ENCODE peak calls at places on chromosomes 16 and 17, in nine cellular contexts. One of them, this sample, is unnamed.
A peak's percentile ranks its signal among the peaks of the same experiment; 100 is the strongest.

GRCh38 chr17:35969558-35970442 is 11.5 kb downstream of the CCL16 start:
- DNase-seq in RWPE1: peak; percentile 66
- DNase-seq in HCT116: peak; percentile 76
- DNase-seq in tibial artery: peak; percentile 79
- DNase-seq in gastrocnemius medialis: peak; percentile 49
- DNase-seq in GM12865: peak; percentile 85
- DNase-seq in cardiac muscle cell: peak; percentile 88
- DNase-seq in foreskin fibroblast: peak; percentile 83
- DNase-seq in neural crest cell: peak; percentile 82
- DNase-seq in this sample: peak; percentile 89

GRCh38 chr17:50100921-50101345 is 5.8 kb downstream of the PDK2 start:
- DNase-seq in HCT116: no peak
- DNase-seq in foreskin fibroblast: peak; percentile 45
- DNase-seq in tibial artery: no peak
- DNase-seq in gastrocnemius medialis: peak; percentile 67
- DNase-seq in cardiac muscle cell: no peak
- DNase-seq in GM12865: no peak
- DNase-seq in RWPE1: no peak
- DNase-seq in neural crest cell: no peak
- DNase-seq in this sample: no peak

GRCh38 chr17:9935408-9935807 is 30.3 kb upstream of the RCVRN start:
- DNase-seq in GM12865: no peak
- DNase-seq in foreskin fibroblast: peak; percentile 15
- DNase-seq in RWPE1: no peak
- DNase-seq in gastrocnemius medialis: peak; percentile 35
- DNase-seq in HCT116: no peak
- DNase-seq in cardiac muscle cell: peak; percentile 29
- DNase-seq in neural crest cell: no peak
- DNase-seq in tibial artery: peak; percentile 75
- DNase-seq in this sample: no peak

GRCh38 chr17:45425125-45425983 is 7.3 kb downstream of the ARHGAP27 start:
- DNase-seq in gastrocnemius medialis: no peak
- DNase-seq in RWPE1: peak; percentile 89
- DNase-seq in GM12865: no peak
- DNase-seq in foreskin fibroblast: peak; percentile 78
- DNase-seq in neural crest cell: peak; percentile 39
- DNase-seq in tibial artery: no peak
- DNase-seq in cardiac muscle cell: peak; percentile 73
- DNase-seq in HCT116: peak; percentile 98
- DNase-seq in this sample: no peak

GRCh38 chr17:63365366-63366237 is 80.5 kb downstream of the CYB561 start:
- DNase-seq in gastrocnemius medialis: no peak
- DNase-seq in HCT116: no peak
- DNase-seq in foreskin fibroblast: no peak
- DNase-seq in neural crest cell: no peak
- DNase-seq in cardiac muscle cell: no peak
- DNase-seq in RWPE1: no peak
- DNase-seq in GM12865: no peak
- DNase-seq in tibial artery: no peak
- DNase-seq in this sample: no peak

GRCh38 chr17:51258756-51259573 is 884 bp downstream of the MBTD1 start:
- DNase-seq in cardiac muscle cell: peak; percentile 44
- DNase-seq in neural crest cell: no peak
- DNase-seq in GM12865: peak; percentile 20
- DNase-seq in RWPE1: peak; percentile 34
- DNase-seq in HCT116: no peak
- DNase-seq in foreskin fibroblast: peak; percentile 52
- DNase-seq in gastrocnemius medialis: peak; percentile 21
- DNase-seq in tibial artery: no peak
- DNase-seq in this sample: peak; percentile 32

GRCh38 chr17:52647411-52647810 is 488.9 kb upstream of the CA10 start:
- DNase-seq in tibial artery: no peak
- DNase-seq in neural crest cell: no peak
- DNase-seq in HCT116: no peak
- DNase-seq in cardiac muscle cell: no peak
- DNase-seq in foreskin fibroblast: no peak
- DNase-seq in RWPE1: no peak
- DNase-seq in gastrocnemius medialis: no peak
- DNase-seq in GM12865: no peak
- DNase-seq in this sample: no peak

GRCh38 chr17:146546-146945 is 9.2 kb downstream of the SCGB1C2 start:
- DNase-seq in tibial artery: peak; percentile 38
- DNase-seq in RWPE1: no peak
- DNase-seq in HCT116: no peak
- DNase-seq in neural crest cell: no peak
- DNase-seq in GM12865: no peak
- DNase-seq in foreskin fibroblast: no peak
- DNase-seq in cardiac muscle cell: no peak
- DNase-seq in gastrocnemius medialis: no peak
- DNase-seq in this sample: no peak

GRCh38 chr17:8698142-8699050 is 46.2 kb downstream of the CCDC42 start:
- DNase-seq in HCT116: no peak
- DNase-seq in RWPE1: no peak
- DNase-seq in GM12865: no peak
- DNase-seq in gastrocnemius medialis: no peak
- DNase-seq in foreskin fibroblast: peak; percentile 62
- DNase-seq in neural crest cell: no peak
- DNase-seq in cardiac muscle cell: peak; percentile 95
- DNase-seq in tibial artery: peak; percentile 83
- DNase-seq in this sample: no peak

GRCh38 chr16:3980311-3981111 is 100.0 kb upstream of the CREBBP start:
- DNase-seq in RWPE1: peak; percentile 39
- DNase-seq in foreskin fibroblast: peak; percentile 66
- DNase-seq in cardiac muscle cell: peak; percentile 74
- DNase-seq in tibial artery: no peak
- DNase-seq in HCT116: no peak
- DNase-seq in neural crest cell: no peak
- DNase-seq in GM12865: no peak
- DNase-seq in gastrocnemius medialis: no peak
- DNase-seq in this sample: no peak

GRCh38 chr17:70629902-70630301 is 460.6 kb downstream of the KCNJ2 start:
- DNase-seq in neural crest cell: no peak
- DNase-seq in foreskin fibroblast: peak; percentile 37
- DNase-seq in HCT116: no peak
- DNase-seq in GM12865: no peak
- DNase-seq in tibial artery: no peak
- DNase-seq in gastrocnemius medialis: no peak
- DNase-seq in cardiac muscle cell: peak; percentile 14
- DNase-seq in RWPE1: peak; percentile 36
- DNase-seq in this sample: peak; percentile 4

GRCh38 chr17:60641810-60642220 is 35.8 kb upstream of the BCAS3 start:
- DNase-seq in HCT116: peak; percentile 78
- DNase-seq in gastrocnemius medialis: peak; percentile 31
- DNase-seq in GM12865: peak; percentile 74
- DNase-seq in neural crest cell: peak; percentile 47
- DNase-seq in RWPE1: peak; percentile 46
- DNase-seq in tibial artery: peak; percentile 74
- DNase-seq in cardiac muscle cell: peak; percentile 87
- DNase-seq in foreskin fibroblast: peak; percentile 84
- DNase-seq in this sample: peak; percentile 58

GRCh38 chr17:37740861-37741260 is 4.0 kb downstream of the HNF1B start:
- DNase-seq in foreskin fibroblast: no peak
- DNase-seq in GM12865: no peak
- DNase-seq in cardiac muscle cell: no peak
- DNase-seq in tibial artery: no peak
- DNase-seq in HCT116: no peak
- DNase-seq in neural crest cell: no peak
- DNase-seq in RWPE1: no peak
- DNase-seq in gastrocnemius medialis: no peak
- DNase-seq in this sample: no peak

GRCh38 chr17:57404073-57404472 is 147.8 kb downstream of the MSI2 start:
- DNase-seq in foreskin fibroblast: no peak
- DNase-seq in HCT116: peak; percentile 18
- DNase-seq in gastrocnemius medialis: no peak
- DNase-seq in neural crest cell: no peak
- DNase-seq in tibial artery: no peak
- DNase-seq in GM12865: peak; percentile 37
- DNase-seq in cardiac muscle cell: no peak
- DNase-seq in RWPE1: no peak
- DNase-seq in this sample: peak; percentile 14
- TF ChIP-seq CTCF in foreskin fibroblast: no peak
- TF ChIP-seq CTCF in HCT116: peak; percentile 50
- TF ChIP-seq CTCF in gastrocnemius medialis: no peak
- TF ChIP-seq CTCF in neural crest cell: no peak
- TF ChIP-seq CTCF in tibial artery: no peak
- TF ChIP-seq CTCF in GM12865: peak; percentile 24
- TF ChIP-seq CTCF in cardiac muscle cell: no peak
- TF ChIP-seq CTCF in RWPE1: no peak
- TF ChIP-seq CTCF in this sample: no peak

GRCh38 chr16:12083625-12084024 is 107.1 kb downstream of the SNX29 start:
- DNase-seq in foreskin fibroblast: no peak
- DNase-seq in cardiac muscle cell: no peak
- DNase-seq in RWPE1: no peak
- DNase-seq in tibial artery: no peak
- DNase-seq in HCT116: no peak
- DNase-seq in gastrocnemius medialis: no peak
- DNase-seq in GM12865: no peak
- DNase-seq in neural crest cell: no peak
- DNase-seq in this sample: no peak

GRCh38 chr16:12081048-12081404 is 104.5 kb downstream of the SNX29 start:
- DNase-seq in HCT116: no peak
- DNase-seq in RWPE1: no peak
- DNase-seq in cardiac muscle cell: no peak
- DNase-seq in neural crest cell: no peak
- DNase-seq in foreskin fibroblast: no peak
- DNase-seq in GM12865: no peak
- DNase-seq in gastrocnemius medialis: no peak
- DNase-seq in tibial artery: no peak
- DNase-seq in this sample: peak; percentile 74

GRCh38 chr16:12078405-12079245 is 102.1 kb downstream of the SNX29 start:
- DNase-seq in foreskin fibroblast: no peak
- DNase-seq in RWPE1: no peak
- DNase-seq in tibial artery: no peak
- DNase-seq in neural crest cell: no peak
- DNase-seq in gastrocnemius medialis: no peak
- DNase-seq in GM12865: no peak
- DNase-seq in cardiac muscle cell: no peak
- DNase-seq in HCT116: no peak
- DNase-seq in this sample: no peak

GRCh38 chr16:12082207-12082606 is 105.7 kb downstream of the SNX29 start:
- DNase-seq in tibial artery: no peak
- DNase-seq in RWPE1: no peak
- DNase-seq in HCT116: no peak
- DNase-seq in GM12865: no peak
- DNase-seq in neural crest cell: no peak
- DNase-seq in cardiac muscle cell: no peak
- DNase-seq in gastrocnemius medialis: no peak
- DNase-seq in foreskin fibroblast: no peak
- DNase-seq in this sample: peak; percentile 58

GRCh38 chr16:12079411-12079965 is 103.0 kb downstream of the SNX29 start:
- DNase-seq in tibial artery: no peak
- DNase-seq in gastrocnemius medialis: no peak
- DNase-seq in foreskin fibroblast: no peak
- DNase-seq in neural crest cell: no peak
- DNase-seq in RWPE1: no peak
- DNase-seq in GM12865: no peak
- DNase-seq in cardiac muscle cell: no peak
- DNase-seq in HCT116: no peak
- DNase-seq in this sample: no peak
- TF ChIP-seq CTCF in tibial artery: no peak
- TF ChIP-seq CTCF in gastrocnemius medialis: no peak
- TF ChIP-seq CTCF in foreskin fibroblast: no peak
- TF ChIP-seq CTCF in neural crest cell: no peak
- TF ChIP-seq CTCF in RWPE1: no peak
- TF ChIP-seq CTCF in GM12865: no peak
- TF ChIP-seq CTCF in cardiac muscle cell: no peak
- TF ChIP-seq CTCF in HCT116: no peak
- TF ChIP-seq CTCF in this sample: no peak

GRCh38 chr17:17130077-17130844 is 75.9 kb downstream of the PLD6 start:
- DNase-seq in neural crest cell: no peak
- DNase-seq in tibial artery: no peak
- DNase-seq in RWPE1: no peak
- DNase-seq in HCT116: no peak
- DNase-seq in gastrocnemius medialis: no peak
- DNase-seq in foreskin fibroblast: no peak
- DNase-seq in GM12865: no peak
- DNase-seq in cardiac muscle cell: no peak
- DNase-seq in this sample: no peak
- TF ChIP-seq CTCF in neural crest cell: no peak
- TF ChIP-seq CTCF in tibial artery: no peak
- TF ChIP-seq CTCF in RWPE1: no peak
- TF ChIP-seq CTCF in HCT116: no peak
- TF ChIP-seq CTCF in gastrocnemius medialis: no peak
- TF ChIP-seq CTCF in foreskin fibroblast: no peak
- TF ChIP-seq CTCF in GM12865: no peak
- TF ChIP-seq CTCF in cardiac muscle cell: no peak
- TF ChIP-seq CTCF in this sample: no peak

GRCh38 chr16:50592996-50593395 is 44.8 kb downstream of the NKD1 start:
- DNase-seq in cardiac muscle cell: no peak
- DNase-seq in RWPE1: no peak
- DNase-seq in GM12865: no peak
- DNase-seq in tibial artery: no peak
- DNase-seq in gastrocnemius medialis: no peak
- DNase-seq in foreskin fibroblast: no peak
- DNase-seq in neural crest cell: no peak
- DNase-seq in HCT116: no peak
- DNase-seq in this sample: no peak
- TF ChIP-seq CTCF in cardiac muscle cell: no peak
- TF ChIP-seq CTCF in RWPE1: no peak
- TF ChIP-seq CTCF in GM12865: no peak
- TF ChIP-seq CTCF in tibial artery: no peak
- TF ChIP-seq CTCF in gastrocnemius medialis: no peak
- TF ChIP-seq CTCF in foreskin fibroblast: no peak
- TF ChIP-seq CTCF in neural crest cell: no peak
- TF ChIP-seq CTCF in HCT116: no peak
- TF ChIP-seq CTCF in this sample: no peak

GRCh38 chr16:23877107-23878070 is 41.6 kb downstream of the PRKCB start:
- DNase-seq in foreskin fibroblast: no peak
- DNase-seq in HCT116: no peak
- DNase-seq in RWPE1: no peak
- DNase-seq in gastrocnemius medialis: no peak
- DNase-seq in neural crest cell: no peak
- DNase-seq in GM12865: peak; percentile 41
- DNase-seq in cardiac muscle cell: no peak
- DNase-seq in tibial artery: no peak
- DNase-seq in this sample: no peak
- TF ChIP-seq CTCF in foreskin fibroblast: peak; percentile 35
- TF ChIP-seq CTCF in HCT116: no peak
- TF ChIP-seq CTCF in RWPE1: no peak
- TF ChIP-seq CTCF in gastrocnemius medialis: no peak
- TF ChIP-seq CTCF in neural crest cell: no peak
- TF ChIP-seq CTCF in GM12865: peak; percentile 24
- TF ChIP-seq CTCF in cardiac muscle cell: no peak
- TF ChIP-seq CTCF in tibial artery: no peak
- TF ChIP-seq CTCF in this sample: peak; percentile 19